ENCODE peak calls at places on chromosome 17, in five cellular contexts. One of them, this sample, is unnamed.

GRCh38 chr17:36198831-36199465 is 2.4 kb upstream of the CCL3L1 start:
- DNase-seq in brain microvascular endothelial cell: no peak
- DNase-seq in A673: no peak
- DNase-seq in BJ: no peak
- DNase-seq in fibroblast of mammary gland: no peak
- DNase-seq in this sample: no peak

GRCh38 chr17:83103200-83103937 is 24.0 kb downstream of the METRNL start:
- DNase-seq in brain microvascular endothelial cell: peak
- DNase-seq in A673: peak
- DNase-seq in BJ: no peak
- DNase-seq in fibroblast of mammary gland: peak
- DNase-seq in this sample: no peak

GRCh38 chr17:48139948-48140347 is 32.4 kb downstream of the SNX11 start:
- DNase-seq in brain microvascular endothelial cell: no peak
- DNase-seq in A673: no peak
- DNase-seq in BJ: no peak
- DNase-seq in fibroblast of mammary gland: no peak
- DNase-seq in this sample: no peak

GRCh38 chr17:1606352-1606985 is 22.2 kb downstream of the SLC43A2 start:
- DNase-seq in brain microvascular endothelial cell: peak
- DNase-seq in A673: no peak
- DNase-seq in BJ: no peak
- DNase-seq in fibroblast of mammary gland: no peak
- DNase-seq in this sample: no peak

GRCh38 chr17:77692571-77693161 is 265.8 kb upstream of the TNRC6C start:
- DNase-seq in brain microvascular endothelial cell: no peak
- DNase-seq in A673: no peak
- DNase-seq in BJ: no peak
- DNase-seq in fibroblast of mammary gland: peak
- DNase-seq in this sample: peak

GRCh38 chr17:74181341-74181740 is 22.1 kb upstream of the RPL38 start:
- DNase-seq in brain microvascular endothelial cell: no peak
- DNase-seq in A673: no peak
- DNase-seq in BJ: no peak
- DNase-seq in fibroblast of mammary gland: no peak
- DNase-seq in this sample: no peak

GRCh38 chr17:67636841-67637240 is 80.9 kb upstream of the NOL11 start:
- DNase-seq in brain microvascular endothelial cell: peak
- DNase-seq in A673: no peak
- DNase-seq in BJ: no peak
- DNase-seq in fibroblast of mammary gland: no peak
- DNase-seq in this sample: no peak

GRCh38 chr17:75763269-75763607 is 1.8 kb downstream of the GALK1 start:
- DNase-seq in brain microvascular endothelial cell: no peak
- DNase-seq in A673: no peak
- DNase-seq in BJ: no peak
- DNase-seq in fibroblast of mammary gland: no peak
- DNase-seq in this sample: no peak

GRCh38 chr17:77212081-77212832 is 71.5 kb downstream of the SEC14L1 start:
- DNase-seq in brain microvascular endothelial cell: no peak
- DNase-seq in A673: no peak
- DNase-seq in BJ: no peak
- DNase-seq in fibroblast of mammary gland: no peak
- DNase-seq in this sample: no peak

GRCh38 chr17:17403899-17404576 is 72.8 kb upstream of the MED9 start:
- DNase-seq in brain microvascular endothelial cell: no peak
- DNase-seq in A673: no peak
- DNase-seq in BJ: no peak
- DNase-seq in fibroblast of mammary gland: no peak
- DNase-seq in this sample: no peak

GRCh38 chr17:36824678-36825091 is 112.6 kb upstream of the LHX1 start:
- DNase-seq in brain microvascular endothelial cell: no peak
- DNase-seq in A673: no peak
- DNase-seq in BJ: no peak
- DNase-seq in fibroblast of mammary gland: peak
- DNase-seq in this sample: no peak

GRCh38 chr17:82051776-82052637 is at the start of the genes GPS1 and RFNG:
- DNase-seq in brain microvascular endothelial cell: no peak
- DNase-seq in A673: peak
- DNase-seq in BJ: no peak
- DNase-seq in fibroblast of mammary gland: no peak
- DNase-seq in this sample: peak

GRCh38 chr17:67689534-67690177 is 28.1 kb upstream of the NOL11 start:
- DNase-seq in brain microvascular endothelial cell: peak
- DNase-seq in A673: peak
- DNase-seq in BJ: peak
- DNase-seq in fibroblast of mammary gland: peak
- DNase-seq in this sample: peak

GRCh38 chr17:81253358-81254131 is 14.4 kb downstream of the NDUFAF8 start:
- DNase-seq in brain microvascular endothelial cell: peak
- DNase-seq in A673: peak
- DNase-seq in BJ: no peak
- DNase-seq in fibroblast of mammary gland: peak
- DNase-seq in this sample: peak

DNA sequence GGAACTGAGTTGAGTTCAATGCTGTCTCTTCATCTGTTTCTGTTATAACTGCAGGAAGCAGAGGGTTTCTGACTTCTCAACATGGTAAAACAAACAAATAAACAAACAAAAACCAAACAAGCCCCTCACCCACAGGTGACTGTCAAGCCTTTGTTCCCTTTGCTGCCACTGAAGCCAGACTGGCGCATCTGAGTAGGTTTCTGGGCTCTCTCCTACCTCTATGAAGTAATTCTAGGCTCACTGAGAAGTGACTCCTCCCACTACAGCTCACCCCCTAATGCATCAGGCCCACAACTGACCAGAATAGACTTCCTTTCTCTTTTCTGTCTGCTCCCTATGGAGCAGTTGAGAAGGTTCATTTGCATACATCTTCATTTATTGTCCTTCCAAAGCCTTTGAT is 77.0 kb upstream of the CCL2 start:
- DNase-seq in brain microvascular endothelial cell: no peak
- DNase-seq in A673: no peak
- DNase-seq in BJ: no peak
- DNase-seq in fibroblast of mammary gland: no peak
- DNase-seq in this sample: no peak
- TF ChIP-seq CTCF in brain microvascular endothelial cell: no peak
- TF ChIP-seq CTCF in A673: no peak
- TF ChIP-seq CTCF in BJ: no peak
- TF ChIP-seq CTCF in fibroblast of mammary gland: peak
- TF ChIP-seq CTCF in this sample: no peak

DNA sequence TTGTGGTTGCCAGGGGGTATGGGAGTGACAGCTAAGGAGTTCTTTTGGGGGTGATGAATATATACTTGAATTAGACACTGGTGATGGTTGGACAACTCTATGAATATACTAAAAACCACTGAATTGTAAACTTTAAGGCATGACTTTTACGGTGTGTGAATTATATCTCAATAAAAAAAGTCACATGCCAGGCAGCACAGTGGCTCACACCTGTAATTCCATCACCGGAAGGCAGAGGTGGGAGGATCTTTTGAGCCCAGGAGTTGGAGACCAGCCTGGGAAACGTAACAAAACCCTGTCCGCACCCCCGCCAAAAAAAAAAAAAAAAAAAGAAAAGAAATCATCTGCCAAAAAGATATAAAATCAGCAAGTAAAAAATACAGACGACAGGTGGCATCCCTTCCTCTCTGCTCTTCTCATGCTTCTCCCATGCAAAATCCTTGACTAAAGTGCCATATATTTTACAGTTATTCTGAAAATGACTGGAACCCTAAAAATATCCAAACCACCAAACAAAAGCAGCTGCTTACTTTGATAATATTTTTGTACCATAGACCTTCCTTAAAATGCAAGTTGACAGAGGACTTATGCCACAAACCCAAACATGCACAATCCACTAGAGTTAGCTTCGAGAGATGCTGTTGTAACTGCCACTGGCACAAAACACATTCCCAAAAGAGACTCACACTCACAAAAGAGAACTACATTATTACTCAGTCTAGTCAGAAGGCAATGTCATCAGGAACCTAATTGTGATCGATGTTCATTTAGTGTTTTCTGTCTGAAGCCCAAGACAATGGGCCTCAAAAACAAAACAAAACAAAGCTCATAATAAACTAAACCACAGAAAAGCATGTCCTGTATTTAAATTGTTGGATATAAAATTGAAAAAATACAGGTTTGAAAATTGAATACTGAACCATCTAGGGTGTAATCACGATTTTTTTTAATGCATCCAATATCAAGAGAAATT is 2.5 kb downstream of the CRLF3 start:
- DNase-seq in brain microvascular endothelial cell: no peak
- DNase-seq in A673: no peak
- DNase-seq in BJ: no peak
- DNase-seq in fibroblast of mammary gland: no peak
- DNase-seq in this sample: no peak
- TF ChIP-seq CTCF in brain microvascular endothelial cell: no peak
- TF ChIP-seq CTCF in A673: no peak
- TF ChIP-seq CTCF in BJ: no peak
- TF ChIP-seq CTCF in fibroblast of mammary gland: no peak
- TF ChIP-seq CTCF in this sample: no peak

DNA sequence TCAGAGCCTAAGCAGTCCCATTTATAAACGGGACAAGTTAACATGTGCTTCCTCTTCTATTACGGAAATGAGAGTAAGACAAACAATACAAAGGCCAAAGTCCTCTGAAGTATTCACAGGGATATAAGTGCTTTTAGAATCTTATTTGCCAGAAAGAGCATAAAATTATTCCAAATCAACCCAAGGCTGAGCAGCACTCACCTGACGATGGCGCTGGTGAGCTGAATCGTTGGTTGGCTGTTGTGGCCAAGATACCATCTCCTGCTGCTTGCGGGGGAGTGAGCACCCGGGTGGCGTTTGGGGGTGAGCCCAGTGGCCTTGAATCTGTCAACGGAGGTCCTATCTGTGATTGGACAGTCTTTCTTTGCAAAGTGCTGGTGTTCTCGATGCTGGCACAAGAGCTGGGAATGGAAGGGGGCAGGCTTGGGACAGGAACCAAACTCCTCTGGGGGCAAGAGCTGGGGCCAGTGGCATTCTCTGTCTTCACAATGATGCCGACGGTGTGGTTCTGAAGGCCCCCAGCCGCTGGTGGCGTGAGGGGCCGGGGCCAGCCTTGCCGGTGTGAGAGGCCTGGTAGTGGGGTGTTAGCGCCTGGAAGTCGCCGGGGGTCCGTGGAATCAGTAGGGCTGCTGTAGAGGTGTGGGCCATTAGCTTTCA is 9.5 kb upstream of the DHRS13 start:
- DNase-seq in brain microvascular endothelial cell: no peak
- DNase-seq in A673: peak
- DNase-seq in BJ: no peak
- DNase-seq in fibroblast of mammary gland: no peak
- DNase-seq in this sample: no peak
- TF ChIP-seq CTCF in brain microvascular endothelial cell: peak
- TF ChIP-seq CTCF in A673: peak
- TF ChIP-seq CTCF in BJ: peak
- TF ChIP-seq CTCF in fibroblast of mammary gland: peak
- TF ChIP-seq CTCF in this sample: peak

GRCh38 chr17:79970576-79971068 is 65.0 kb downstream of the TBC1D16 start:
- DNase-seq in brain microvascular endothelial cell: no peak
- DNase-seq in A673: peak
- DNase-seq in BJ: no peak
- DNase-seq in fibroblast of mammary gland: peak
- DNase-seq in this sample: peak
- TF ChIP-seq CTCF in brain microvascular endothelial cell: peak
- TF ChIP-seq CTCF in A673: peak
- TF ChIP-seq CTCF in BJ: peak
- TF ChIP-seq CTCF in fibroblast of mammary gland: peak
- TF ChIP-seq CTCF in this sample: peak

GRCh38 chr17:9979463-9979995 is 74.5 kb upstream of the RCVRN start:
- DNase-seq in brain microvascular endothelial cell: no peak
- DNase-seq in A673: no peak
- DNase-seq in BJ: no peak
- DNase-seq in fibroblast of mammary gland: peak
- DNase-seq in this sample: no peak

GRCh38 chr17:9973689-9974459 is 68.8 kb upstream of the RCVRN start:
- DNase-seq in brain microvascular endothelial cell: no peak
- DNase-seq in A673: no peak
- DNase-seq in BJ: no peak
- DNase-seq in fibroblast of mammary gland: no peak
- DNase-seq in this sample: peak

GRCh38 chr17:9977175-9977574 is 72.1 kb upstream of the RCVRN start:
- DNase-seq in brain microvascular endothelial cell: no peak
- DNase-seq in A673: no peak
- DNase-seq in BJ: no peak
- DNase-seq in fibroblast of mammary gland: no peak
- DNase-seq in this sample: no peak

GRCh38 chr17:9974460-9975381 is 69.7 kb upstream of the RCVRN start:
- DNase-seq in brain microvascular endothelial cell: no peak
- DNase-seq in A673: no peak
- DNase-seq in BJ: no peak
- DNase-seq in fibroblast of mammary gland: no peak
- DNase-seq in this sample: no peak

GRCh38 chr17:9976283-9977009 is 71.4 kb upstream of the RCVRN start:
- DNase-seq in brain microvascular endothelial cell: no peak
- DNase-seq in A673: no peak
- DNase-seq in BJ: no peak
- DNase-seq in fibroblast of mammary gland: no peak
- DNase-seq in this sample: no peak
- TF ChIP-seq CTCF in brain microvascular endothelial cell: peak
- TF ChIP-seq CTCF in A673: no peak
- TF ChIP-seq CTCF in BJ: no peak
- TF ChIP-seq CTCF in fibroblast of mammary gland: no peak
- TF ChIP-seq CTCF in this sample: no peak

GRCh38 chr17:43418441-43419374 is 19.9 kb downstream of the ARL4D start:
- DNase-seq in brain microvascular endothelial cell: peak
- DNase-seq in A673: peak
- DNase-seq in BJ: peak
- DNase-seq in fibroblast of mammary gland: peak
- DNase-seq in this sample: peak
- TF ChIP-seq CTCF in brain microvascular endothelial cell: peak
- TF ChIP-seq CTCF in A673: no peak
- TF ChIP-seq CTCF in BJ: no peak
- TF ChIP-seq CTCF in fibroblast of mammary gland: peak
- TF ChIP-seq CTCF in this sample: peak

DNA sequence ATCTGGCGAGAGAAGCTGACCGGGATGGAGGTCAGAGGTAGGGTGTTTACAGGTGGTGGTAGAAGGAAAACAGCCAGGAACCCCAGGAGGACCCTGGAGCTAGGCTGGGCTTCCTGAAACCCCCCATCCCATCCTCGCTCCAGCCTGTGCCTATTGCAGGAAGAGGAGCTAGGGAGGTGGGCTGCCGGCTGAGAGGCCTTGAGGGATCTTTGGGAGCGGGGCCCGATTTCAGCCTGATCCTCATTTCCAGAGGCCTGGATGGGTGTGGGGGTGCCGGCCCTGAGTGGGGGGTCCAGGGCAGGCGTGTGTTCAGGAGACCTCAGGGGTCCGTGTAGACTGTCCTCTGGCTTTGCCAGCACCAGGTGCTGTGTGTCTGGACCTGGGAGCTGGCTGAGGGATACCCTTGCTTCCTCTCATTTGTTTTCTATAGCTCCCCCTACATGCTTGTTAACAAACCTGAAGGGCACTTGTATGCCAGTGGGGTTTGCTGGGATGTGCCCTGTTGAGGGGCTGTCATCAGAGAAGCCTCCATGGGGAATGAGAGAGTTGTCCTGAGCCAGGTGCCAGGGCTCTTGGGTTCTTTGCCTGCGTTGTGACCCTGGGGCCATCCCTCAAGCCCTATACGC is 18.9 kb upstream of the RAP1GAP2 start:
- DNase-seq in brain microvascular endothelial cell: no peak
- DNase-seq in A673: no peak
- DNase-seq in BJ: no peak
- DNase-seq in fibroblast of mammary gland: no peak
- DNase-seq in this sample: no peak
- TF ChIP-seq CTCF in brain microvascular endothelial cell: no peak
- TF ChIP-seq CTCF in A673: no peak
- TF ChIP-seq CTCF in BJ: no peak
- TF ChIP-seq CTCF in fibroblast of mammary gland: no peak
- TF ChIP-seq CTCF in this sample: no peak